ENCODE peak calls at places on chromosomes 4 and X, in five cellular contexts. Q is IMR-90, D is SK-N-SH, I is HepG2, K is GM12878. V is an unnamed sample.

GRCh38 chrX:104428231-104428630 is 137.8 kb upstream of the IL1RAPL2 start:
- DNase-seq in I (no peak), K (no peak), D (no peak), Q (no peak), V (no peak)

GRCh38 chr4:150114641-150115040 is 36.4 kb downstream of the DCLK2 start:
- DNase-seq in I (no peak), D (no peak), K (no peak), Q (peak), V (no peak)

GRCh38 chr4:72997409-72997808 is 72.1 kb downstream of the COX18 start:
- DNase-seq in I (no peak), D (no peak), K (no peak), Q (peak), V (no peak)

GRCh38 chr4:11074581-11075241 is 354.0 kb downstream of the HS3ST1 start:
- DNase-seq in D (no peak), K (no peak), I (no peak), Q (no peak), V (no peak)

GRCh38 chr4:163107754-163108153 is 58.9 kb downstream of the NAF1 start:
- DNase-seq in D (no peak), I (no peak), Q (peak), K (no peak), V (no peak)

GRCh38 chr4:181820518-181820917 is 422.7 kb upstream of the TENM3 start:
- DNase-seq in D (no peak), I (peak), Q (no peak), K (no peak), V (no peak)

GRCh38 chr4:181911420-181911819 is 331.8 kb upstream of the TENM3 start:
- DNase-seq in Q (peak), K (no peak), I (no peak), D (no peak), V (no peak)

GRCh38 chrX:114532093-114532805 is 51.6 kb upstream of the HTR2C start:
- DNase-seq in I (no peak), D (no peak), Q (no peak), K (no peak), V (no peak)

GRCh38 chr4:144575181-144575580 is 70.8 kb upstream of the HHIP start:
- DNase-seq in Q (no peak), I (no peak), D (no peak), K (no peak), V (no peak)

GRCh38 chr4:122041312-122041711 is 89.5 kb upstream of the TRPC3 start:
- DNase-seq in Q (no peak), I (no peak), D (no peak), K (no peak), V (no peak)

GRCh38 chr4:57055873-57056272 is 54.3 kb downstream of the IGFBP7 start:
- DNase-seq in K (no peak), D (peak), Q (no peak), I (no peak), V (no peak)

GRCh38 chr4:57053508-57053907 is 56.7 kb downstream of the IGFBP7 start:
- DNase-seq in Q (peak), I (no peak), K (no peak), D (no peak), V (no peak)

GRCh38 chr4:57051100-57051499 is 59.1 kb downstream of the IGFBP7 start:
- DNase-seq in K (no peak), Q (peak), I (no peak), D (no peak), V (no peak)

GRCh38 chr4:57048590-57049304 is 61.4 kb downstream of the IGFBP7 start:
- DNase-seq in I (no peak), D (no peak), K (no peak), Q (peak), V (no peak)

GRCh38 chr4:57051524-57051923 is 58.7 kb downstream of the IGFBP7 start:
- DNase-seq in D (no peak), I (no peak), Q (no peak), K (no peak), V (no peak)
- TF ChIP-seq MXI1 in D (no peak), I (no peak), Q (no peak), K (no peak), V (no peak)

GRCh38 chr4:57639566-57640328 is 529.6 kb upstream of the IGFBP7 start:
- DNase-seq in I (no peak), D (no peak), K (no peak), Q (no peak), V (no peak)
- TF ChIP-seq MXI1 in I (no peak), D (no peak), K (no peak), Q (no peak), V (no peak)

GRCh38 chrX:112008724-112009123 is 73.9 kb downstream of the TRPC5 start:
- DNase-seq in Q (no peak), K (no peak), D (no peak), I (no peak), V (no peak)

DNA sequence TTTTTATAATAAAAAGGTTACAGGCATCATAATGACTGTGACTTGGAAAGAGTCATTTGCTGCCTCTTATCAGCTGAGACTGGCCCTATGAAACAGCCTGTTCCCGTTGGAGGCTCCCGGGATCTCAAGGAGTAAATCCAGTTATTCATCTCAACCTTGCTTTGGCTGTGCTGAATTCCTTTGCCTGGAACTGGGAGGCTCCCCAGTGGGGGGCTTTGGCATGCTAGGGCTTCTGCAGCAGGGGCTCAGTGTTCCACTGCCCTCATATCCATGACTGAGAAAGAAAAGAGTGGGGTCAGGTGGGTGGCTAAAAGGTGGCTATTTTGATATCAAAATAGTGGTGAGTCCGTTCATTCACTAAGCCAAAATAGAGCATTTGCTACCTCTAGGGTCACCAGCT is 71.2 kb downstream of the TRPC5 start:
- DNase-seq in K (no peak), D (no peak), I (no peak), Q (no peak), V (no peak)
- TF ChIP-seq MXI1 in K (no peak), D (no peak), I (no peak), Q (no peak), V (no peak)

DNA sequence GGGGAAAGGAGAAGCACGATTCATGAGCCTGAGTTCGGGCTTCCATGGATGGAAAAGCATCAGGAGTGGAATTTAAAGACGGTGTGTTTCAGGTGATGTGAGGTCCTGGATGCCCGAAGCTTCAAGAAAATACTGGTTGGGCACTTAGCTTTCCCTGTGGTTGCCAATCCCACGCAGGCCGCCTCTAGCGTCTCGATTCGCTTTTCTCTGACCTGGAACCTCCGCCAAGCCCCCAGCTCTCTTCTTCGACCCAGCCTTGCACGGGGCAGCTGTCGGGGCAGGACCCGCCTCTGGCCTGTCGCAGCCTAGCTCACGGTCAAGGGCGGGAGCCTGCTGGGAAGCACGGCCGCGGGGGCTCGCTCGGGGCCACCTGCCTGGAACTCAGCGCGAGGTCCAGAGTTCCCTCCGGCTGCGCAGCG is 308 bp upstream of the TLR2 start:
- DNase-seq in I (no peak), K (no peak), Q (no peak), D (no peak), V (no peak)
- TF ChIP-seq MXI1 in I (no peak), K (no peak), Q (no peak), D (no peak), V (no peak)

GRCh38 chr4:151247395-151247794 is 29.6 kb upstream of the PRSS48 start:
- DNase-seq in Q (no peak), K (no peak), I (no peak), D (no peak), V (no peak)

GRCh38 chr4:151250706-151251105 is 26.3 kb upstream of the PRSS48 start:
- DNase-seq in K (no peak), Q (no peak), I (no peak), D (no peak), V (no peak)

GRCh38 chr4:151256134-151256533 is 20.8 kb upstream of the PRSS48 start:
- DNase-seq in I (peak), K (no peak), D (no peak), Q (no peak), V (no peak)

GRCh38 chr4:151248519-151248918 is 28.4 kb upstream of the PRSS48 start:
- DNase-seq in K (no peak), I (peak), D (no peak), Q (no peak), V (no peak)

DNA sequence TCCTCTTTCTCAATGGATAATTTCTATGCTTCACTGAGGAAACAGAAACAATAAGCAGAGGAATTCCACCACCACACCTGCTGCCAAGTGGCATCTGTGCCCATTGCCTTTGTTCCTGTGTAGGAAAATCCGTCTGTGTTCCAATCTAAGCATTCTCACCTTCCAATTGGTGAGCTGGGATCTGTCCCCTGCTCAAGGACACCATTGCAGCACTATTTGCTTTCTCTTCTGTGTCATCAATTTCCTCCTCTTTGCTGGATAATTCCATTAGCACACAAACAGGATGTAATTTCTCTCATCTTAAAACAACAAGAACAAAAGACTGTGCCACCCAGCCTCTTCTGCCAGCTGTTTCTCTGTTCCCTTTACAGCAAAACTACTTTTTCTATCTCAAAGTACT is 25.0 kb upstream of the PRSS48 start:
- DNase-seq in D (no peak), I (peak), Q (no peak), K (no peak), V (no peak)
- TF ChIP-seq MXI1 in D (no peak), I (no peak), Q (no peak), K (no peak), V (no peak)

GRCh38 chr4:154740462-154740861 is 3.3 kb upstream of the LRAT start:
- DNase-seq in K (no peak), Q (no peak), D (no peak), I (no peak), V (no peak)

GRCh38 chr4:154741877-154742851 is 1.6 kb upstream of the LRAT start:
- DNase-seq in K (no peak), D (peak), Q (no peak), I (no peak), V (no peak)

GRCh38 chr4:154741131-154741530 is 2.7 kb upstream of the LRAT start:
- DNase-seq in K (no peak), D (no peak), Q (no peak), I (no peak), V (no peak)

GRCh38 chr4:154744341-154744948 is 645 bp downstream of the LRAT start:
- DNase-seq in Q (no peak), I (no peak), D (no peak), K (no peak), V (no peak)

DNA sequence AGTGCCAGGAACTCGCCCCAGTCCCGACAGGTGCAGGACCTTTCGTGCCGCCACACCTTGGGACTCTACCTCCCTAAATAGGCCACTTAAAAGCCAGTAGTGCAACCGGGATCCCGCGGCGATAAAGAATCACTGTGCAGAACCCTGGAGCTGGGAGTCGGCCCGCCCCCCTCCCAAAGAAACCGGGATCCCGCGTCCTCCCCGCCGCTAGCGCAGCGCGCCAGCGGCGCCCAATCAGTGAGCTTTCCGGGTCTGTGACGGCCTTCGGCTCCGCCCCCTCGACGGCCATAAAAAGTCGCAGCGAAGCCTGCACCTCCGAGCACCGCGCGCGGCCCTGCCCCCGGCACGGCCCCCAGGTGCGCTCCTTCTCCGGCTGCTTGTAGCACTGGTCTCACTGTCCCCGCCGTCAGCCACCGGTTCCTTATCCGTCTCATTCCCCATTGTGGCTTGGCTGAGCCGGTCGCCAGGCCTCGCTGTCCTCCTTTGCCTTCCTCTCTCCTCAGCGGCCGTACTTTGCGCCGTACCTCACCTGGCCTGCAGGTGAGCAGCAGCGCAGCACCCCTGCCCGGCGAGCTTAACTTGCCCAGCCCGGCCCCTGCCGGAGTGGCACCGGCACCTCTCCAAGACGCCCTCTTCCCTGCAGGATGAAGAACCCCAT is at the start of gene LRAT:
- DNase-seq in D (peak), K (no peak), Q (no peak), I (no peak), V (peak)
- TF ChIP-seq MXI1 in D (no peak), K (no peak), Q (no peak), I (no peak), V (no peak)